ENCODE peak calls at places on chromosome 5, in five cellular contexts. B is IMR-90; F is HS-27A; U is EL; C is stimulated activated CD4-positive, alpha-beta T cell treated with anti-CD3 and anti-CD28 coated beads, Interleukin-1b, Interleukin-23, amount 100 ng/mL, for 4 hours. L is an unnamed sample.

GRCh38 chr5:1523793-1524480 is at the start of gene LPCAT1:
- DNase-seq in B (peak; percentile 60), F (no peak), U (peak; percentile 74), C (peak; percentile 78), L (peak; percentile 65)

GRCh38 chr5:81787843-81788242 is 36.9 kb upstream of the SSBP2 start:
- DNase-seq in B (peak; percentile 80), F (no peak), U (peak; percentile 46), C (no peak), L (no peak)

GRCh38 chr5:6615416-6615815 is 17.4 kb downstream of the NSUN2 start:
- DNase-seq in B (no peak), F (no peak), U (no peak), C (no peak), L (no peak)

GRCh38 chr5:619444-619843 is 7.3 kb downstream of the CEP72 start:
- DNase-seq in B (no peak), F (no peak), U (no peak), C (no peak), L (no peak)

GRCh38 chr5:176536132-176536901 is 885 bp downstream of the RNF44 start:
- DNase-seq in B (peak; percentile 74), F (peak; percentile 20), U (peak; percentile 79), C (peak; percentile 65), L (peak; percentile 73)

GRCh38 chr5:154346427-154346826 is 99.4 kb upstream of the SAP30L start:
- DNase-seq in B (no peak), F (no peak), U (no peak), C (no peak), L (no peak)

GRCh38 chr5:179240561-179240960 is 104.7 kb downstream of the ADAMTS2 start:
- DNase-seq in B (no peak), F (no peak), U (no peak), C (no peak), L (no peak)

GRCh38 chr5:77437194-77437593 is 54.9 kb downstream of the WDR41 start:
- DNase-seq in B (no peak), F (no peak), U (no peak), C (no peak), L (no peak)

GRCh38 chr5:106116682-106117081 is 1554.1 kb downstream of the EFNA5 start:
- DNase-seq in B (peak; percentile 79), F (no peak), U (no peak), C (no peak), L (no peak)

GRCh38 chr5:72920690-72921089 is 35.2 kb upstream of the FCHO2 start:
- DNase-seq in B (peak; percentile 55), F (no peak), U (peak; percentile 59), C (no peak), L (no peak)

GRCh38 chr5:135745897-135746500 is 88.5 kb upstream of the SLC25A48 start:
- DNase-seq in B (no peak), F (no peak), U (no peak), C (no peak), L (no peak)

GRCh38 chr5:59673438-59674058 is 220.0 kb downstream of the PDE4D start:
- DNase-seq in B (peak; percentile 49), F (no peak), U (peak; percentile 57), C (no peak), L (no peak)

GRCh38 chr5:57407391-57407790 is 75.2 kb downstream of the ACTBL2 start:
- DNase-seq in B (no peak), F (no peak), U (no peak), C (no peak), L (no peak)

GRCh38 chr5:25439025-25439424 is 794.2 kb upstream of the CDH10 start:
- DNase-seq in B (no peak), F (no peak), U (no peak), C (no peak), L (no peak)

GRCh38 chr5:177447611-177448243 is 1.1 kb downstream of the PRR7 start:
- DNase-seq in B (peak; percentile 51), F (peak; percentile 75), U (peak; percentile 96), C (no peak), L (no peak)

GRCh38 chr5:154112255-154112654 is 73.5 kb downstream of the MFAP3 start:
- DNase-seq in B (no peak), F (no peak), U (no peak), C (no peak), L (no peak)

GRCh38 chr5:180021900-180022299 is 49.7 kb downstream of the RNF130 start:
- DNase-seq in B (no peak), F (no peak), U (no peak), C (no peak), L (no peak)

GRCh38 chr5:36607838-36608783 is 1.7 kb downstream of the SLC1A3 start:
- DNase-seq in B (no peak), F (no peak), U (peak; percentile 45), C (no peak), L (no peak)

GRCh38 chr5:110852053-110852452 is 113.2 kb downstream of the SLC25A46 start:
- DNase-seq in B (no peak), F (no peak), U (no peak), C (no peak), L (no peak)

GRCh38 chr5:121006206-121006605 is 542.1 kb downstream of the PRR16 start:
- DNase-seq in B (peak; percentile 0), F (no peak), U (no peak), C (no peak), L (no peak)

L was measured in activated T-helper 9 cell treated with anti-CD3 and anti-CD28 coated beads, Interleukin-2, amount 50 U/mL, for 16 hours.